ENCODE peak calls at places on chromosomes 1 and 21, in seven cellular contexts. One of them, this sample, is unnamed.

GRCh38 chr1:84968101-84968500 is 28.8 kb downstream of the MCOLN2 start:
- DNase-seq in CD4-positive, CD25-positive, alpha-beta regulatory T cell: no peak
- DNase-seq in HFF-Myc: no peak
- DNase-seq in neural progenitor cell: no peak
- DNase-seq in aorta: no peak
- DNase-seq in lower leg skin: no peak
- DNase-seq in left ventricle myocardium inferior: no peak
- DNase-seq in this sample: no peak

GRCh38 chr1:203992440-203992839 is 80.5 kb upstream of the SOX13 start:
- DNase-seq in neural progenitor cell: no peak
- DNase-seq in lower leg skin: no peak
- DNase-seq in left ventricle myocardium inferior: no peak
- DNase-seq in CD4-positive, CD25-positive, alpha-beta regulatory T cell: no peak
- DNase-seq in HFF-Myc: no peak
- DNase-seq in aorta: no peak
- DNase-seq in this sample: no peak

GRCh38 chr1:92907949-92908684 is 53.1 kb downstream of the DIPK1A start:
- DNase-seq in neural progenitor cell: no peak
- DNase-seq in lower leg skin: no peak
- DNase-seq in HFF-Myc: no peak
- DNase-seq in aorta: no peak
- DNase-seq in left ventricle myocardium inferior: no peak
- DNase-seq in CD4-positive, CD25-positive, alpha-beta regulatory T cell: no peak
- DNase-seq in this sample: no peak

GRCh38 chr1:69121708-69122107 is 446.0 kb upstream of the LRRC7 start:
- DNase-seq in aorta: no peak
- DNase-seq in lower leg skin: no peak
- DNase-seq in neural progenitor cell: no peak
- DNase-seq in CD4-positive, CD25-positive, alpha-beta regulatory T cell: no peak
- DNase-seq in HFF-Myc: no peak
- DNase-seq in left ventricle myocardium inferior: no peak
- DNase-seq in this sample: no peak

GRCh38 chr1:108120163-108120562 is 80.0 kb downstream of the SLC25A24 start:
- DNase-seq in CD4-positive, CD25-positive, alpha-beta regulatory T cell: no peak
- DNase-seq in HFF-Myc: no peak
- DNase-seq in aorta: no peak
- DNase-seq in neural progenitor cell: no peak
- DNase-seq in left ventricle myocardium inferior: no peak
- DNase-seq in lower leg skin: no peak
- DNase-seq in this sample: no peak

GRCh38 chr1:9900142-9901043 is 9.7 kb downstream of the CTNNBIP1 start:
- DNase-seq in HFF-Myc: no peak
- DNase-seq in aorta: peak; percentile 82
- DNase-seq in left ventricle myocardium inferior: peak; percentile 79
- DNase-seq in lower leg skin: peak; percentile 60
- DNase-seq in CD4-positive, CD25-positive, alpha-beta regulatory T cell: no peak
- DNase-seq in neural progenitor cell: no peak
- DNase-seq in this sample: no peak

GRCh38 chr1:108533351-108534083 is 26.4 kb upstream of the EEIG2 start:
- DNase-seq in HFF-Myc: no peak
- DNase-seq in aorta: no peak
- DNase-seq in CD4-positive, CD25-positive, alpha-beta regulatory T cell: no peak
- DNase-seq in neural progenitor cell: no peak
- DNase-seq in left ventricle myocardium inferior: no peak
- DNase-seq in lower leg skin: no peak
- DNase-seq in this sample: peak; percentile 2

GRCh38 chr21:31656199-31657095 is 3.0 kb upstream of the SOD1 start:
- DNase-seq in left ventricle myocardium inferior: no peak
- DNase-seq in lower leg skin: no peak
- DNase-seq in HFF-Myc: no peak
- DNase-seq in neural progenitor cell: no peak
- DNase-seq in CD4-positive, CD25-positive, alpha-beta regulatory T cell: no peak
- DNase-seq in aorta: no peak
- DNase-seq in this sample: no peak

GRCh38 chr1:12098786-12099185 is 35.7 kb downstream of the TNFRSF8 start:
- DNase-seq in lower leg skin: no peak
- DNase-seq in CD4-positive, CD25-positive, alpha-beta regulatory T cell: no peak
- DNase-seq in neural progenitor cell: no peak
- DNase-seq in aorta: no peak
- DNase-seq in left ventricle myocardium inferior: no peak
- DNase-seq in HFF-Myc: no peak
- DNase-seq in this sample: no peak

GRCh38 chr1:150562384-150563339 is 13.5 kb downstream of the ADAMTSL4 start:
- DNase-seq in left ventricle myocardium inferior: no peak
- DNase-seq in lower leg skin: peak; percentile 52
- DNase-seq in aorta: peak; percentile 74
- DNase-seq in HFF-Myc: no peak
- DNase-seq in CD4-positive, CD25-positive, alpha-beta regulatory T cell: peak; percentile 53
- DNase-seq in neural progenitor cell: peak; percentile 73
- DNase-seq in this sample: no peak

GRCh38 chr1:3393024-3393986 is 61.2 kb upstream of the ARHGEF16 start:
- DNase-seq in neural progenitor cell: peak; percentile 87
- DNase-seq in left ventricle myocardium inferior: peak; percentile 71
- DNase-seq in lower leg skin: no peak
- DNase-seq in aorta: no peak
- DNase-seq in HFF-Myc: no peak
- DNase-seq in CD4-positive, CD25-positive, alpha-beta regulatory T cell: no peak
- DNase-seq in this sample: peak; percentile 61

GRCh38 chr1:33716976-33717688 is 146.7 kb upstream of the HMGB4 start:
- DNase-seq in left ventricle myocardium inferior: no peak
- DNase-seq in lower leg skin: no peak
- DNase-seq in neural progenitor cell: no peak
- DNase-seq in aorta: no peak
- DNase-seq in CD4-positive, CD25-positive, alpha-beta regulatory T cell: no peak
- DNase-seq in HFF-Myc: no peak
- DNase-seq in this sample: no peak

GRCh38 chr1:40738831-40739230 is 44.8 kb upstream of the KCNQ4 start:
- DNase-seq in CD4-positive, CD25-positive, alpha-beta regulatory T cell: no peak
- DNase-seq in aorta: no peak
- DNase-seq in lower leg skin: no peak
- DNase-seq in HFF-Myc: no peak
- DNase-seq in left ventricle myocardium inferior: no peak
- DNase-seq in neural progenitor cell: no peak
- DNase-seq in this sample: no peak

GRCh38 chr1:75203415-75204277 is 69.5 kb downstream of the LHX8 start:
- DNase-seq in left ventricle myocardium inferior: no peak
- DNase-seq in CD4-positive, CD25-positive, alpha-beta regulatory T cell: no peak
- DNase-seq in HFF-Myc: peak; percentile 9
- DNase-seq in neural progenitor cell: peak; percentile 63
- DNase-seq in aorta: no peak
- DNase-seq in lower leg skin: no peak
- DNase-seq in this sample: no peak

GRCh38 chr1:165383067-165383466 is 26.6 kb upstream of the LMX1A start:
- DNase-seq in neural progenitor cell: no peak
- DNase-seq in left ventricle myocardium inferior: peak; percentile 32
- DNase-seq in HFF-Myc: no peak
- DNase-seq in CD4-positive, CD25-positive, alpha-beta regulatory T cell: no peak
- DNase-seq in lower leg skin: peak; percentile 55
- DNase-seq in aorta: peak; percentile 91
- DNase-seq in this sample: no peak

GRCh38 chr1:7223334-7224080 is 438.3 kb downstream of the CAMTA1 start:
- DNase-seq in HFF-Myc: peak; percentile 67
- DNase-seq in CD4-positive, CD25-positive, alpha-beta regulatory T cell: no peak
- DNase-seq in left ventricle myocardium inferior: no peak
- DNase-seq in lower leg skin: no peak
- DNase-seq in neural progenitor cell: no peak
- DNase-seq in aorta: no peak
- DNase-seq in this sample: no peak

GRCh38 chr1:29454616-29455380 is 218.5 kb downstream of the PTPRU start:
- DNase-seq in neural progenitor cell: no peak
- DNase-seq in CD4-positive, CD25-positive, alpha-beta regulatory T cell: no peak
- DNase-seq in aorta: peak; percentile 47
- DNase-seq in lower leg skin: no peak
- DNase-seq in HFF-Myc: no peak
- DNase-seq in left ventricle myocardium inferior: no peak
- DNase-seq in this sample: no peak

GRCh38 chr1:217907504-217907903 is 276.4 kb downstream of the SPATA17 start:
- DNase-seq in HFF-Myc: no peak
- DNase-seq in neural progenitor cell: no peak
- DNase-seq in aorta: no peak
- DNase-seq in lower leg skin: no peak
- DNase-seq in CD4-positive, CD25-positive, alpha-beta regulatory T cell: no peak
- DNase-seq in left ventricle myocardium inferior: no peak
- DNase-seq in this sample: no peak

DNA sequence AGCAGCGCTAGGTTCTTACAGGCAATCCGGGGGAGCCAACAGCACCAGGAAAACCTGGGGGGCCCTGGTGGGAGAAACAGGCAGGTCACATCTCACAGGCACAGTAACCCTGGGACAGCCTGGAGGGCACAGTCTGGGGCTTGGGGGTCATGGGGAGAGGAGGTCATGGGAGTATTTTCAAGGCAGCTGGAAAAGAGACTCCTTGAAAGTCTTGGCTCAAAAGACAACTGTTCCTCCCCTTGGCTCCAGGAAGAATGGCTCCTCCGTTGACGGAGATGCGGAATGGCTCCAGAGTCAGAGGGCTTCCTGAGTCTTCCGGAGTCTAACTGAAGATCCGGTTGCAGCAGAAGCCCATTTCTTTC is 25.9 kb upstream of the PEF1 start:
- DNase-seq in lower leg skin: no peak
- DNase-seq in neural progenitor cell: no peak
- DNase-seq in HFF-Myc: no peak
- DNase-seq in left ventricle myocardium inferior: no peak
- DNase-seq in CD4-positive, CD25-positive, alpha-beta regulatory T cell: no peak
- DNase-seq in aorta: no peak
- DNase-seq in this sample: no peak
- H3K4me3 ChIP-seq in lower leg skin: no peak overlapping the region
- H3K4me3 ChIP-seq in neural progenitor cell: no peak overlapping the region
- H3K4me3 ChIP-seq in HFF-Myc: no peak overlapping the region
- H3K4me3 ChIP-seq in left ventricle myocardium inferior: peak overlapping the region; percentile 61
- H3K4me3 ChIP-seq in CD4-positive, CD25-positive, alpha-beta regulatory T cell: no peak overlapping the region
- H3K4me3 ChIP-seq in aorta: no peak overlapping the region
- H3K4me3 ChIP-seq in this sample: no peak overlapping the region

DNA sequence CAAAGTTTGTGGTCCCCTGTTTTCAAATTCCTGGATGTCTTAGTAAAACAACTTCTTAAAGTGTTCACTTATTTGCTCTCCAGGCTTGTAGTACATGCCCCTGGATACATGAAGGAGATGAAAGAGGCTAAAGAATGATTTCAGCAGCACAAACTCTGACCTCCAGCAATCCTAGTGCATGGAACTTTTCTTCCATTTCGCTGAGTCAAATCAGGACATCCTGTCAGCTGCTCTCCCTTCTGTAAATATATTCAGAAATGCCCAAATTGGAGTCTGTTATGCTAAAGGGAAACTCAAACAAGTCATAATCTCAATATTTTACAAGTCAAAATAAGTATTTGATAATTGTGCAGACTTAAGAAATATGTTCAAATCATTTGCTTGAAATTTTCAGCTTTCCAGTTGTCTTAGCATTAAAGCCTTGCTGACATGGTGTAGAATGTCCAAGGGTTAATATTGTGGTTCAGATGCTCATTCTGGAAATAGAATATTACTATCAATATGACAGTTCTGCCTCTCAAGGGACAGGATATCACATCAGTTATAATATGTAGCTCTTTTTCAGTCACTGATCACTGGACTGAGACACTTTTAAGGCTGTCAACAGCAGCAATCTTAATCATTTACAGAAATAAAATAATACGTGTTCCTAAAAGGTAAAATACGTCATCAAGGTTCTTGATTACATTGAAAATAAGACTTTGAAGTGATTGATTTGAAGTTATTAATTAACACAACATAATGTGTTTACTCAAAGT is 1157.3 kb downstream of the PLA2G4A start:
- DNase-seq in neural progenitor cell: no peak
- DNase-seq in HFF-Myc: no peak
- DNase-seq in aorta: no peak
- DNase-seq in CD4-positive, CD25-positive, alpha-beta regulatory T cell: no peak
- DNase-seq in lower leg skin: no peak
- DNase-seq in left ventricle myocardium inferior: no peak
- DNase-seq in this sample: no peak
- H3K4me3 ChIP-seq in neural progenitor cell: no peak overlapping the region
- H3K4me3 ChIP-seq in HFF-Myc: no peak overlapping the region
- H3K4me3 ChIP-seq in aorta: no peak overlapping the region
- H3K4me3 ChIP-seq in CD4-positive, CD25-positive, alpha-beta regulatory T cell: no peak overlapping the region
- H3K4me3 ChIP-seq in lower leg skin: no peak overlapping the region
- H3K4me3 ChIP-seq in left ventricle myocardium inferior: no peak overlapping the region
- H3K4me3 ChIP-seq in this sample: no peak overlapping the region

DNA sequence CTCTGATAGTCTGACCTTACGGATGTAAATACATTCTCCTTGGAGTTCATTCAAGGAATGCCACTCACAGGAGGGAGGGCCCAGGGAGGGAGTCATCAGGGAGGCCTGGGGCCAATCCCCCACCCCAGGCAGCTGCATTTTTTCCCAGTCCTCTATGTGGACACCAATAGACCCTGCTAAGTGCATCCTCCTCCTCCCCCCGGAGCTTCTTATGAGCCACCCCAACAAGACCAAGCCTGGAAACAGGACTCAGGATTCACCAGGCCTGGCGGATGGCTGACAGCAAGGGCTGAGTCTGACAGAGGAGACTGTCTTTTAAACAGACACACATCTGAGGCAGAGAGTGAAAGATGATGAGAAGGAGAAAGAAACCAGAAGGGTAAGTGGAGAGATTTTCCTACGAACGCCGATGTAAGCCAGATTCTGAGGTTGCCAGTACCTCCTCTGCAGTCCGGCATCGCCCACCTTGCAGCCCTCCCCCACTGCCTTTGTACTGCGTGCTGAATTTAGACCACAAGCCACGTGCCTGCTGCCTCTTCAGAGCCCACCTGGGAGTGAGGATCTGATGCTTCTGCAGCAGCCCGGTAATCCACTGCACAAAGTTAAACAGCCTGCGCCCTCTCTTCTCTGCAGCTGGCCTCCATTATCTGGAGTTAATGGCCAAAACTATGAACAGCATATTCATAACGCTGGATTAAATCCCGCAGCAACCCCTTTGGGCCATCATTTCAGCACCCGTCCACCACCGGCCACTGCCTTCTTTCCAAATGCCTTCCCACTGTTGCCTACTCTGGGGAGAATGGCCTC is 17.6 kb upstream of the SFPQ start:
- DNase-seq in neural progenitor cell: peak; percentile 65
- DNase-seq in CD4-positive, CD25-positive, alpha-beta regulatory T cell: no peak
- DNase-seq in aorta: no peak
- DNase-seq in HFF-Myc: no peak
- DNase-seq in lower leg skin: no peak
- DNase-seq in left ventricle myocardium inferior: no peak
- DNase-seq in this sample: no peak
- H3K4me3 ChIP-seq in neural progenitor cell: no peak overlapping the region
- H3K4me3 ChIP-seq in CD4-positive, CD25-positive, alpha-beta regulatory T cell: no peak overlapping the region
- H3K4me3 ChIP-seq in aorta: no peak overlapping the region
- H3K4me3 ChIP-seq in HFF-Myc: no peak overlapping the region
- H3K4me3 ChIP-seq in lower leg skin: no peak overlapping the region
- H3K4me3 ChIP-seq in left ventricle myocardium inferior: no peak overlapping the region
- H3K4me3 ChIP-seq in this sample: no peak overlapping the region

DNA sequence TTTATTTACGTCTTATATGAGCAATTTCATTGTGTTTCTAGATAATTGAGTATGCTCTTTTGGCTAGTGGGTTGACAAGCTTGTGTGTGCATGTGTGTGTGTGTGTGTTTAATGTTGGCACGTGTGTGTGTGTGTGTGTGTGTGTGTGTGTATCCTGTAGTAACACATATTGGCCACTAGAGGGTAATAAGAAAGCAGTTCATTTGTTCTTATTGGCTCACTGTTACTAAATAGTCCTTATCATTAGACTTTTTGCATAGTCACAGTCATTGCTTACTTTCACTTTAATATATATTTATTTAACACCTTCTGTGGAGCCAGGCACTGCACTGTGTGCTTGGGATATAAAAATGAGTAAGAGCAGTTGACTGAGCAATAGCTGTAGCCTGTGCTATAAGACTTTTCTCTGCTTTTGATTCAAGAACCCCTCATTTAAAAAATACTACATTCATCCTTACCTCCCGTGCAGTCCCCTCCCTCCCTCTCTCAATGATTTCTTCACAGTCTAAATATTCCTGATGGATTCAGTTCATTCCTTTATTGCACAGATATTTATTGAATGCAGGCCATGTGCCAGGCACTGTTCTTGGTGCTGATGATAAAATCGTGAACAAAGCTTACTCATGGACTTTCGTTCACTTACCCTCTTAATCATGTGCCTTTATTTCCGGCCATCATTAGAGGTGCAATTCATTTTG is 96.7 kb downstream of the DYRK1A start:
- DNase-seq in HFF-Myc: peak; percentile 21
- DNase-seq in CD4-positive, CD25-positive, alpha-beta regulatory T cell: no peak
- DNase-seq in neural progenitor cell: peak; percentile 37
- DNase-seq in aorta: no peak
- DNase-seq in lower leg skin: no peak
- DNase-seq in left ventricle myocardium inferior: no peak
- DNase-seq in this sample: peak; percentile 36
- H3K4me3 ChIP-seq in HFF-Myc: no peak overlapping the region
- H3K4me3 ChIP-seq in CD4-positive, CD25-positive, alpha-beta regulatory T cell: peak overlapping the region; percentile 51
- H3K4me3 ChIP-seq in neural progenitor cell: no peak overlapping the region
- H3K4me3 ChIP-seq in aorta: no peak overlapping the region
- H3K4me3 ChIP-seq in lower leg skin: no peak overlapping the region
- H3K4me3 ChIP-seq in left ventricle myocardium inferior: peak overlapping the region; percentile 43
- H3K4me3 ChIP-seq in this sample: no peak overlapping the region

This sample was measured in Caco-2.